ENCODE peak calls at places on chromosome 19, in five cellular contexts. U is upper lobe of right lung, Q is colonic mucosa, T is stomach, A is suprapubic skin. O is an unnamed sample. For H3K36me3, the result is how much of the 10 kb centered on the place peaks cover.

GRCh38 chr19:6521718-6522646 is 8.8 kb upstream of the TNFSF9 start:
- DNase-seq in U (no peak), Q (no peak), T (peak), A (no peak), O (no peak)

GRCh38 chr19:4877753-4878490 is 10.5 kb upstream of the PLIN3 start:
- DNase-seq in U (no peak), Q (no peak), T (peak), A (no peak), O (no peak)

GRCh38 chr19:2491130-2491801 is 15.3 kb downstream of the GADD45B start:
- DNase-seq in U (peak), Q (peak), T (peak), A (peak), O (peak)

GRCh38 chr19:8161135-8161646 is 11.8 kb upstream of the FBN3 start:
- DNase-seq in U (no peak), Q (no peak), T (peak), A (no peak), O (no peak)

GRCh38 chr19:16660763-16661479 is at the start of gene TMEM38A:
- DNase-seq in U (peak), Q (peak), T (peak), A (peak), O (no peak)

GRCh38 chr19:16078311-16078758 is 2.0 kb downstream of the TPM4 start:
- DNase-seq in U (peak), Q (no peak), T (no peak), A (peak), O (peak)

GRCh38 chr19:3075605-3076431 is 13.5 kb upstream of the TLE5 start:
- DNase-seq in U (peak), Q (peak), T (peak), A (no peak), O (no peak)

GRCh38 chr19:10797541-10798256 is 38.3 kb downstream of the TMED1 start:
- DNase-seq in U (no peak), Q (no peak), T (no peak), A (no peak), O (no peak)

GRCh38 chr19:7862413-7862951 is 11.7 kb downstream of the PRR36 start:
- DNase-seq in U (peak), Q (peak), T (peak), A (peak), O (peak)

GRCh38 chr19:6276447-6276846 is 3.3 kb downstream of the MLLT1 start:
- DNase-seq in U (peak), Q (peak), T (no peak), A (peak), O (no peak)

GRCh38 chr19:2059422-2060201 is 8.6 kb upstream of the MKNK2 start:
- DNase-seq in U (peak), Q (peak), T (peak), A (peak), O (peak)

GRCh38 chr19:5805465-5806132 is 732 bp downstream of the NRTN start:
- DNase-seq in U (peak), Q (peak), T (peak), A (no peak), O (no peak)

GRCh38 chr19:34217952-34218817 is 36.2 kb upstream of the GARRE1 start:
- DNase-seq in U (no peak), Q (peak), T (peak), A (no peak), O (peak)

GRCh38 chr19:4803736-4804695 is 12.5 kb downstream of the FEM1A start:
- DNase-seq in U (peak), Q (peak), T (peak), A (no peak), O (no peak)

GRCh38 chr19:13906525-13906904 is 514 bp downstream of the CC2D1A start:
- DNase-seq in U (peak), Q (peak), T (peak), A (no peak), O (no peak)

GRCh38 chr19:45455707-45456499 is 11.9 kb upstream of the FOSB start:
- DNase-seq in U (peak), Q (peak), T (peak), A (peak), O (peak)

GRCh38 chr19:30128211-30128610 is 186.2 kb downstream of the URI1 start:
- DNase-seq in U (no peak), Q (no peak), T (no peak), A (no peak), O (no peak)

GRCh38 chr19:16886305-16886880 is 2.4 kb upstream of the F2RL3 start:
- DNase-seq in U (peak), Q (no peak), T (no peak), A (peak), O (peak)

GRCh38 chr19:33275559-33275932 is 26.8 kb downstream of the CEBPA start:
- DNase-seq in U (no peak), Q (no peak), T (no peak), A (no peak), O (no peak)

GRCh38 chr19:10430505-10431253 is 10.3 kb downstream of the PDE4A start:
- DNase-seq in U (peak), Q (peak), T (peak), A (no peak), O (no peak)

GRCh38 chr19:2618611-2619010 is 83.9 kb downstream of the GNG7 start:
- DNase-seq in U (peak), Q (peak), T (peak), A (no peak), O (peak)

GRCh38 chr19:49152218-49152550 is 3.0 kb downstream of the HRC start:
- DNase-seq in U (no peak), Q (no peak), T (no peak), A (no peak), O (no peak)

GRCh38 chr19:49150944-49151243 is 4.3 kb downstream of the HRC start:
- DNase-seq in U (no peak), Q (no peak), T (no peak), A (no peak), O (no peak)

GRCh38 chr19:49150106-49150943 is 4.9 kb downstream of the HRC start:
- DNase-seq in U (peak), Q (peak), T (peak), A (peak), O (peak)

GRCh38 chr19:49153167-49153809 is 1.9 kb downstream of the HRC start:
- DNase-seq in U (no peak), Q (no peak), T (no peak), A (no peak), O (no peak)

DNA sequence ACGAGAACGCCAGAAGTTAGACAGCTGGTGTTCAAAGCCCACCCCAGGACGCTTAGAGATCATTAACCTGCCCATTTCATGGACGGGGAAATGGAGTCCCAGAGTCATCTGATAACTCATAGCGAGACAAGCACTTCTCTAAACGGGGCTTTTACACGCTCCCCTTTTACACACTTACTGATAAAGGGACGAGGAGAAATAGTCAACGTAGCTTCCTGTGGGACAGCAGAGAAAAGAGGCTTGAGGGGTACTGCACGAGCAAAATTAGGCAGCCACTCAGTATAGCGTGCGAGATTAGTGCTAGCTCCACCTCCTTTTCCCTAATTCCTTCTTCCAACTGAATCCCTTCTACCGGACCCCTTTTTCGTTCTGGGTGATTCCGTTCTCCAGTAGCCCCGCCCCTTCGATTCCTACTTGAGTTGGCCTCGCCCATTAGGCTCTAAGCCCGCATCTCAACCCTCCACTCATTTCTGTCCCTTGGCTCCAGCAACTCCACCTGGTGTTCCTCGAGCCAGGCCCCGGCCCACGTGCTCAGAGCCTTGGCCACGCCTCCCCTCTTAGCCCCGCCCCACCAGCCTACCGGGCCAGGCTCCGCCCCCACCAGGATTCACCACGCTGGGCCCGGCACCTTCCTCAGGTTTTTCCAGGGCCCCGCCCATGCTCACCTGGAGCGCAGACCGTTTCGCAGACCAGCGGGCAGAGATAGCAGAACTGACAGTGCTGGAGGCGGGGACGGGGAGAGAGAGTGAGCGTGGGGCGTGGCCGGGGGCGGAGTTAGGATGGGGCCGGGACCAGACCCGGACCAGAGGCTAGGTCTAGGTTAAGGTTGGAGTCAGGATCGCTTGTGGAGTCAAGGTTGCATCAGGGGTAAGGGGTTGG is 3.6 kb downstream of the HRC start:
- DNase-seq in U (peak), Q (peak), T (peak), A (peak), O (peak)
- H3K4me3 ChIP-seq in U (no peak), Q (peak), T (peak), A (peak), O (no peak)

GRCh38 chr19:35222373-35223005 is 6.0 kb downstream of the FAM187B start:
- DNase-seq in U (peak), Q (no peak), T (no peak), A (no peak), O (no peak)
- TF ChIP-seq CTCF in U (no peak), Q (no peak), T (no peak), A (no peak), O (no peak)

DNA sequence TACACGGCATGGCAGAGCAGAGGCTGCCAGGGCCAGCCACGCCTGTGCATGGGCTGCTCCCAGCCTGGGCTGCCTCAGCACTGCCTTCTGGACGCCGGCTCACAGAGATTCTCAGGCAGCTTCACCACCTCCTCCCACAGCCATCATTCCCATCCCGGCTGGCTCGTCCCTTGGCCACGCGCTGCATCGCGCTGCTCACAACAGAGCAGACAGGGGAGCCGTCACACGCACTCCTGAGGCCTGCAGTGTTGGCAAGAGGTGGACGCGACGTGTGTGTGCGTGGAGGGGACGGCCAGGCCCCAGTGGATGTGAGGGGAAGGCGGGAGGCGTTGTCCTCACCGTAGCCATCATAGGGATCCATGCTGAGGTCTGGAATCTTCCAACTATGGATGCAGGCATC is 7.6 kb upstream of the PRKD2 start:
- DNase-seq in U (no peak), Q (no peak), T (no peak), A (no peak), O (no peak)
- H3K36me3 ChIP-seq in U (half or more), Q (under half), T (half or more), A (half or more), O (half or more)

GRCh38 chr19:40804783-40805242 is 5.8 kb downstream of the EGLN2 start:
- DNase-seq in U (peak), Q (peak), T (peak), A (no peak), O (no peak)
- H3K4me3 ChIP-seq in U (peak), Q (peak), T (peak), A (no peak), O (no peak)

GRCh38 chr19:1055886-1056620 is 10.9 kb upstream of the ARHGAP45 start:
- DNase-seq in U (no peak), Q (no peak), T (no peak), A (no peak), O (no peak)

GRCh38 chr19:1058112-1058511 is 8.9 kb upstream of the ARHGAP45 start:
- DNase-seq in U (no peak), Q (no peak), T (no peak), A (no peak), O (no peak)

GRCh38 chr19:1054102-1055027 is 12.6 kb upstream of the ARHGAP45 start:
- DNase-seq in U (no peak), Q (no peak), T (no peak), A (no peak), O (no peak)

GRCh38 chr19:1055028-1055425 is 11.9 kb upstream of the ARHGAP45 start:
- DNase-seq in U (no peak), Q (no peak), T (no peak), A (no peak), O (no peak)

DNA sequence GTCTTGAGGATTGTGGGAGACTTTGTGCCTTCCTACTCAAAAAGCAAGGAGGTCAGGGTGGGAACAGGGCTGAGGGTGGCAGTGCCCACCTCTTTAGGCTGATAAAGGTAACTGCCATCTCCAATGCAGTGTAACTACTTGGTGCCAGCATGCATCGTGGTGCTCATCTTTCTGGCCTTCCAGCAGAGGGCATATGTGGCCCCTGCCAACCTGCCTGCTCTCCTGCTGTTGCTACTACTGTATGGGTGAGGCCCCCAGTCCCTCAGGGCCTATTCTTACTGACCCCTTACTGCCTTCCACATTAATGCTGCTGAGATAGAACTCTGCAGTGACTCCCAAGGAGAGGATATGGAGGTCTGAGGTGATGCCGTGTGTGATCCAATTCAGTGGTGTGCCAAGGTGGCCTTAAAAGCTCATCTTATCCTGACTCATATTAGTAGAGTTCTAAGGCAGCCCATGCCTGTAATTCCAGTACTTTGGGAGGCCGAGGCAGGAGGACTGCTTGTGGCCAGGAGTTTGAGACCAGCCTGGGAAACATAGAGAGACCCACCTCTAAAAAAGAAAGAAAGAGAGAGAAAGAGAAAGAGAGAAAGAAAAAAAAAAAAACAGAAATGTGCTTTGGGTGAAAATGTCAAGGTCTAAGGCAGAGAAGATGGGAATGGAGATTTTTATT is 9.6 kb upstream of the ARHGAP45 start:
- DNase-seq in U (no peak), Q (no peak), T (no peak), A (no peak), O (peak)
- TF ChIP-seq CTCF in U (peak), Q (no peak), T (no peak), A (no peak), O (no peak)

GRCh38 chr19:54151362-54152035 is 8.0 kb downstream of the LENG1 start:
- DNase-seq in U (no peak), Q (no peak), T (no peak), A (no peak), O (no peak)
- H3K36me3 ChIP-seq in U (half or more), Q (under half), T (half or more), A (half or more), O (half or more)

DNA sequence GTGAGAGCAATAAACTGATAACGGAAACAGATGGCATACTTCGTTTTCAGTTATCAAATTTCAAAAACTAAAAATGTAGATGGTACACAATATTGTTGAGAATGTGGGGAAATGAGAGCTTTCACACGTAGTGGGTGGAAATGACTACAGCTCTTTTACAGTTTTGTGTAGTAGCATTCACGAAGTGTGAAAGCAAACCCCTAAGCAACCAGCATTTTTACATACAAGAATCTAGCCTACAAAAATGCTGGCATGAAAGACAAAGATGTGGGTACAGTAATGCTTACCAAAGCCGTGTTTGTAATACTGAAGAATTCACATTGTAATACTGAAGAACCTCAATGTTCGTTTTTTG is 6.3 kb upstream of the ZNF283 start:
- DNase-seq in U (no peak), Q (no peak), T (no peak), A (no peak), O (no peak)
- H3K4me3 ChIP-seq in U (peak), Q (peak), T (peak), A (peak), O (peak)